ENCODE peak calls at places on chromosomes 16 and 17, in four cellular contexts. V, L, W and D are unnamed samples.

GRCh38 chr17:57309479-57309878 is 53.2 kb downstream of the MSI2 start:
- DNase-seq in V (no peak), L (no peak), W (no peak), D (no peak)

GRCh38 chr16:9469512-9469911 is 378.1 kb downstream of the HAPSTR1 start:
- DNase-seq in V (no peak), L (no peak), W (no peak), D (no peak)

GRCh38 chr17:74573169-74573568 is 5.9 kb upstream of the CD300H start:
- DNase-seq in V (no peak), L (no peak), W (no peak), D (no peak)

GRCh38 chr16:85220125-85220839 is 108.0 kb upstream of the CIBAR2 start:
- DNase-seq in V (no peak), L (no peak), W (no peak), D (no peak)

GRCh38 chr17:76208120-76208519 is 32.2 kb downstream of the RNF157 start:
- DNase-seq in V (no peak), L (no peak), W (no peak), D (no peak)

GRCh38 chr17:64504769-64505319 is 1.2 kb downstream of the DDX5 start:
- DNase-seq in V (no peak), L (no peak), W (no peak), D (no peak)

GRCh38 chr17:10117581-10118001 is 80.8 kb downstream of the GAS7 start:
- DNase-seq in V (no peak), L (no peak), W (no peak), D (no peak)

GRCh38 chr17:72346306-72346705 is 225.5 kb downstream of the SOX9 start:
- DNase-seq in V (no peak), L (no peak), W (no peak), D (no peak)

GRCh38 chr16:85123891-85124635 is 11.8 kb upstream of the CIBAR2 start:
- DNase-seq in V (no peak), L (peak; percentile 58), W (peak; percentile 83), D (no peak)

GRCh38 chr17:77011173-77012011 is 129.4 kb upstream of the SEC14L1 start:
- DNase-seq in V (no peak), L (peak; percentile 62), W (no peak), D (no peak)

GRCh38 chr16:81321039-81321438 is 6.3 kb downstream of the GAN start:
- DNase-seq in V (no peak), L (no peak), W (no peak), D (no peak)

GRCh38 chr16:49856741-49857330 is 924 bp upstream of the ZNF423 start:
- DNase-seq in V (no peak), L (peak; percentile 76), W (peak; percentile 87), D (no peak)

GRCh38 chr17:49815761-49816281 is 27.3 kb downstream of the KAT7 start:
- DNase-seq in V (no peak), L (peak; percentile 91), W (no peak), D (peak; percentile 31)

GRCh38 chr17:13084420-13084819 is 66.6 kb upstream of the ELAC2 start:
- DNase-seq in V (no peak), L (no peak), W (no peak), D (no peak)

GRCh38 chr16:1533443-1533951 is at the start of gene TMEM204:
- DNase-seq in V (no peak), L (no peak), W (no peak), D (no peak)

GRCh38 chr16:2715519-2715918 is 4.5 kb downstream of the PRSS27 start:
- DNase-seq in V (peak; percentile 69), L (peak; percentile 77), W (no peak), D (peak; percentile 59)

GRCh38 chr17:74768069-74768762 is 7.9 kb downstream of the NAT9 start:
- DNase-seq in V (no peak), L (no peak), W (peak; percentile 97), D (no peak)

GRCh38 chr16:57590654-57591085 is 37.8 kb upstream of the ADGRG1 start:
- DNase-seq in V (no peak), L (no peak), W (peak; percentile 48), D (peak; percentile 17)

GRCh38 chr17:1939979-1940809 is 84.9 kb downstream of the RTN4RL1 start:
- DNase-seq in V (no peak), L (peak; percentile 30), W (no peak), D (no peak)

GRCh38 chr17:19447085-19447583 is 36.1 kb downstream of the RNF112 start:
- DNase-seq in V (peak; percentile 33), L (peak; percentile 89), W (peak; percentile 79), D (no peak)

GRCh38 chr16:4694664-4695451 is 1.5 kb downstream of the NUDT16L1 start:
- DNase-seq in V (no peak), L (no peak), W (no peak), D (no peak)

GRCh38 chr17:55496094-55496881 is 15.0 kb downstream of the SMIM36 start:
- DNase-seq in V (no peak), L (no peak), W (no peak), D (no peak)

GRCh38 chr16:48498761-48499600 is 111.0 kb downstream of the N4BP1 start:
- DNase-seq in V (no peak), L (no peak), W (no peak), D (no peak)

GRCh38 chr16:57589374-57589773 is 39.1 kb upstream of the ADGRG1 start:
- DNase-seq in V (no peak), L (no peak), W (no peak), D (no peak)

GRCh38 chr16:50953266-50953665 is 197.8 kb downstream of the SALL1 start:
- DNase-seq in V (no peak), L (no peak), W (no peak), D (no peak)

GRCh38 chr17:78935419-78936323 is 10.5 kb upstream of the TIMP2 start:
- DNase-seq in V (no peak), L (peak; percentile 29), W (peak; percentile 91), D (no peak)